ENCODE peak calls at places on chromosomes 12 and 14, in seven cellular contexts. D is body of pancreas, C is esophagus squamous epithelium, S is breast epithelium, R is mammary epithelial cell, H is ovary, J is Karpas-422. O is an unnamed sample. For H3K9me3, the result is how much of the 10 kb centered on the place peaks cover.

GRCh38 chr14:104239185-104239775 is 100.9 kb downstream of the KIF26A start:
- DNase-seq in D (no peak), C (no peak), S (no peak), R (no peak), H (peak), J (no peak), O (no peak)

GRCh38 chr12:6426882-6427671 is 17.7 kb upstream of the CD27 start:
- DNase-seq in D (no peak), C (no peak), S (no peak), R (no peak), H (peak), J (peak), O (peak)

GRCh38 chr12:674272-674781 is 11.1 kb upstream of the NINJ2 start:
- DNase-seq in D (no peak), C (no peak), S (no peak), R (no peak), H (no peak), J (peak), O (peak)

GRCh38 chr12:124109760-124110159 is 136.7 kb downstream of the ZNF664 start:
- DNase-seq in D (no peak), C (no peak), S (no peak), R (peak), H (no peak), J (peak), O (no peak)

GRCh38 chr14:47040490-47040889 is 388.9 kb upstream of the RPL10L start:
- DNase-seq in D (no peak), C (no peak), S (no peak), R (peak), H (no peak), J (no peak), O (no peak)

GRCh38 chr14:100872241-100872640 is 31.3 kb downstream of the RTL1 start:
- DNase-seq in D (no peak), C (no peak), S (no peak), R (no peak), H (peak), J (no peak), O (no peak)

GRCh38 chr14:92652413-92653151 is 95.8 kb downstream of the LGMN start:
- DNase-seq in D (no peak), C (no peak), S (no peak), R (no peak), H (no peak), J (no peak), O (no peak)

GRCh38 chr12:114328292-114328691 is 77.7 kb downstream of the TBX5 start:
- DNase-seq in D (no peak), C (no peak), S (no peak), R (no peak), H (no peak), J (no peak), O (no peak)

GRCh38 chr12:133038310-133038709 is 1.0 kb downstream of the ZNF84 start:
- DNase-seq in D (no peak), C (no peak), S (no peak), R (no peak), H (no peak), J (no peak), O (no peak)
- H3K9me3 ChIP-seq in D (under half), C (under half), S (half or more), R (under half), H (under half), J (under half), O (under half)

GRCh38 chr12:49904601-49905000 is 901 bp upstream of the FAIM2 start:
- DNase-seq in D (no peak), C (no peak), S (no peak), R (no peak), H (no peak), J (no peak), O (no peak)
- H3K9me3 ChIP-seq in D (under half), C (under half), S (under half), R (under half), H (under half), J (under half), O (under half)

GRCh38 chr14:105852378-105853088 is 326.1 kb downstream of the TMEM121 start:
- DNase-seq in D (no peak), C (no peak), S (peak), R (no peak), H (peak), J (no peak), O (peak)

GRCh38 chr14:105850853-105851581 is 324.6 kb downstream of the TMEM121 start:
- DNase-seq in D (no peak), C (no peak), S (peak), R (no peak), H (peak), J (no peak), O (no peak)

GRCh38 chr14:105848570-105848969 is 322.2 kb downstream of the TMEM121 start:
- DNase-seq in D (no peak), C (no peak), S (no peak), R (no peak), H (no peak), J (no peak), O (no peak)

GRCh38 chr14:105851716-105852377 is 325.5 kb downstream of the TMEM121 start:
- DNase-seq in D (no peak), C (no peak), S (peak), R (no peak), H (peak), J (no peak), O (peak)

DNA sequence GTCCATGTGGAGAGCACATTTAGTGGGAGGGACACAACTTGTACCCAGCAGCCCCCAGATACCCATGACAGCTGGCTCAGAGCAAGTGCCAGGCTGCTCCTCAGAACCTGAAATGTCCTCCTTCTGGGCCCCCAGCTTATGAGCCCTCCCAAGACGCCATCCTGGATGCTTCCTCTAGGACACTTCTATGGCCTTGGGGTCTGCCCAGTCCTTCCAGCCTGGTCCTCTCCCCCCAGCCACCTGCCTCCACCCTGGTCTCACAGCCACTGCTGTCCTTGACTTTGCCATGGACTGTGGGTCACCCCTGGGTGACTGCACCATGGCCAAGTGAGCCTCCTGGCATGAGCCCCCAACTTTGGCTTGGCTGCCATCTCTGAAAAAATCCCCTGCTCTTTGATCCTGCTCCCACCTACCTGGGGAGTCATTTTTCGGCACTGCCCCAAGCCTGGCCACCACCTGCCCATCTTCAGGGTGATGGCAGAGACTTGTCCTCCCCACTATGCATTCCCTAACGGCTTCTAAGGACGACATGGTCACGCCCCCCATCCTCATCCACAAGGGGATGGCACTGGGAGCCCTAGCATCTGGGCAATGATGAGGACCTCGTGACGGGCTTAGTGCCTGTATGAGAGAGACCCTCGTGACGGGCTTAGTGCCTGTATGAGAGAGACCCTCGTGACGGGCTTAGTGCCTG is 323.7 kb downstream of the TMEM121 start:
- DNase-seq in D (no peak), C (no peak), S (no peak), R (no peak), H (peak), J (no peak), O (peak)
- H3K9me3 ChIP-seq in D (under half), C (under half), S (under half), R (under half), H (under half), J (under half), O (under half)

GRCh38 chr14:70333703-70334102 is 25.8 kb downstream of the COX16 start:
- DNase-seq in D (no peak), C (no peak), S (no peak), R (no peak), H (no peak), J (no peak), O (no peak)
- H3K9me3 ChIP-seq in D (under half), C (under half), S (under half), R (under half), H (under half), J (half or more), O (under half)

GRCh38 chr12:17802657-17803641 is 287.0 kb downstream of the RERGL start:
- DNase-seq in D (no peak), C (no peak), S (no peak), R (no peak), H (no peak), J (no peak), O (no peak)
- H3K9me3 ChIP-seq in D (under half), C (under half), S (under half), R (under half), H (under half), J (under half), O (under half)

DNA sequence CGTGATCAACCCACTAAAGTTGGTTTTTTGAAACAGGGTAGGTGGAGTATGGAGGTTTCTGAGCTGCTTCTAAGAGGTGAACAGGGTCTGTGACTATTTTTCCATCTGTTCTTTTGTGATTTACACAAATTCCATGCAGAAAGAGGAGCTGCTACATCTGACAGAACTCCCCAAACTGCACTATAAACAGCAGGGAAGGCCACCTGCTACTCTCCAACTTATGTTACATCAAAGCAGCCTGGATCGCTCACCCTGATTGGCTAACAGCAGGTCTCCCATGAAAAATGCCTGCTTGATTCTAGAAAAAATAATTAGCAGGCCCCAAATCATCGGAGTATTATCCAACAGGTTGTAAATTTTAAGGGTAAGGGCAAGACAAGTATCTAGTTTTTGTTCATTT is 282.9 kb upstream of the FLRT2 start:
- DNase-seq in D (no peak), C (no peak), S (no peak), R (no peak), H (no peak), J (no peak), O (no peak)
- H3K9me3 ChIP-seq in D (under half), C (under half), S (under half), R (under half), H (under half), J (under half), O (under half)

GRCh38 chr12:132937476-132937875 is 18.6 kb downstream of the ZNF605 start:
- DNase-seq in D (no peak), C (no peak), S (no peak), R (no peak), H (no peak), J (no peak), O (no peak)

GRCh38 chr12:132941336-132941954 is 14.7 kb downstream of the ZNF605 start:
- DNase-seq in D (no peak), C (no peak), S (no peak), R (no peak), H (no peak), J (no peak), O (no peak)

GRCh38 chr12:132936163-132936562 is 19.9 kb downstream of the ZNF605 start:
- DNase-seq in D (no peak), C (no peak), S (no peak), R (no peak), H (no peak), J (no peak), O (no peak)

GRCh38 chr12:132942611-132943010 is 13.5 kb downstream of the ZNF605 start:
- DNase-seq in D (no peak), C (no peak), S (no peak), R (no peak), H (no peak), J (no peak), O (no peak)

DNA sequence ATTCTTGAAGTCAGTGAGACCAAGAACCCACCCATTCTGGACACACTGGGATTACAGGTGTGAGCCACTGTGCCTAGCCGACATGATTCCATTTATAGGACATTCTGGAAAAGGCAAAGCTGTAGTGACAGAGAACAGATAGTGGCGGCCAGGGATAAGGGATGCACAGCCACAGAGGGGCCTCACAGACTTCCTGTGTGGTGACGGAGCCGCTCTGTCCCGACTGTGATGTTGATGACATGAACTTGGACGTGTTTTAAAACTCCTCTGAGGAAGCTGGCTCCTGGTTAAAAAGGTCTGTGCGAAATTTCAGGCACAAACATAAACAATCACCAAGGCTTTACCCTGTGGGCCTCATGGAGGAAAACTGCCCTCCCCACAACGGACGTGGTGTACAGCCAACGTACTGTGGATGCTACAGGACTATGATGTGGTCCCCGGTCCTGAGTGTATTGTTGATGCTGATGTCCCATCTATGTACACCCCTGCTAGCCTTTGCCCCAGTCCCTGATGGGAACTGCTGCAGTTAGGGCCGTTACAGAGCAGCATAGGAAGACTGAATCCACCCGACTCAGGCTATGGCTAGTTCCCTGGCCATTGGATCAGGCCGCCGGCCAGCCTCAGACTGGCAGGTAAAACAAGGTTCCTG is 15.9 kb downstream of the ZNF605 start:
- DNase-seq in D (no peak), C (no peak), S (no peak), R (no peak), H (no peak), J (no peak), O (no peak)
- H3K9me3 ChIP-seq in D (half or more), C (under half), S (half or more), R (under half), H (half or more), J (under half), O (under half)

GRCh38 chr14:106789318-106789717 is 1262.9 kb downstream of the TMEM121 start:
- DNase-seq in D (no peak), C (no peak), S (no peak), R (no peak), H (no peak), J (no peak), O (no peak)

GRCh38 chr14:106786697-106787096 is 1260.3 kb downstream of the TMEM121 start:
- DNase-seq in D (no peak), C (no peak), S (no peak), R (no peak), H (no peak), J (no peak), O (no peak)

GRCh38 chr14:106790189-106791036 is 1264.0 kb downstream of the TMEM121 start:
- DNase-seq in D (peak), C (no peak), S (peak), R (peak), H (peak), J (peak), O (peak)

GRCh38 chr14:106792543-106792942 is 1266.2 kb downstream of the TMEM121 start:
- DNase-seq in D (no peak), C (no peak), S (no peak), R (no peak), H (no peak), J (no peak), O (no peak)

GRCh38 chr14:106788534-106788933 is 1262.2 kb downstream of the TMEM121 start:
- DNase-seq in D (no peak), C (no peak), S (no peak), R (no peak), H (no peak), J (no peak), O (no peak)
- H3K9me3 ChIP-seq in D (under half), C (under half), S (under half), R (under half), H (under half), J (under half), O (under half)

O was measured in T-helper 17 cell.